ENCODE peak calls at places on chromosome 7, in six cellular contexts. V is transverse colon, E is IMR-90, I is heart right ventricle, T is lung, X is aorta. Z is an unnamed sample.

GRCh38 chr7:116528008-116528789 is 3.4 kb downstream of the CAV1 start:
- DNase-seq in V (peak; percentile 27), E (peak; percentile 97), I (peak; percentile 76), T (peak; percentile 51), X (peak; percentile 74), Z (peak; percentile 36)

GRCh38 chr7:91193141-91193540 is 71.1 kb upstream of the FZD1 start:
- DNase-seq in V (no peak), E (peak; percentile 54), I (no peak), T (no peak), X (no peak), Z (no peak)

GRCh38 chr7:140214075-140214684 is 37.4 kb upstream of the KDM7A start:
- DNase-seq in V (peak; percentile 87), E (peak; percentile 7), I (no peak), T (peak; percentile 50), X (peak; percentile 66), Z (peak; percentile 89)

GRCh38 chr7:45235905-45236304 is 78.3 kb downstream of the RAMP3 start:
- DNase-seq in V (no peak), E (no peak), I (no peak), T (no peak), X (no peak), Z (no peak)

GRCh38 chr7:135911091-135911490 is 66.1 kb downstream of the MTPN start:
- DNase-seq in V (no peak), E (no peak), I (peak; percentile 40), T (no peak), X (no peak), Z (no peak)

GRCh38 chr7:121798076-121798475 is 74.9 kb upstream of the PTPRZ1 start:
- DNase-seq in V (no peak), E (no peak), I (no peak), T (no peak), X (no peak), Z (no peak)

GRCh38 chr7:37320140-37320839 is 128.4 kb downstream of the ELMO1 start:
- DNase-seq in V (no peak), E (no peak), I (no peak), T (no peak), X (no peak), Z (no peak)

GRCh38 chr7:131893627-131894345 is 337.4 kb upstream of the PODXL start:
- DNase-seq in V (no peak), E (no peak), I (no peak), T (no peak), X (no peak), Z (no peak)

GRCh38 chr7:25845341-25845923 is 306.6 kb upstream of the NFE2L3 start:
- DNase-seq in V (no peak), E (no peak), I (no peak), T (no peak), X (no peak), Z (no peak)

GRCh38 chr7:601573-602340 is 82.1 kb upstream of the PDGFA start:
- DNase-seq in V (peak; percentile 61), E (peak; percentile 19), I (peak; percentile 66), T (peak; percentile 46), X (peak; percentile 92), Z (peak; percentile 46)

GRCh38 chr7:125573131-125573530 is 643.5 kb upstream of the POT1 start:
- DNase-seq in V (no peak), E (no peak), I (no peak), T (no peak), X (no peak), Z (no peak)

GRCh38 chr7:80277434-80278427 is 143.1 kb downstream of the GNAI1 start:
- DNase-seq in V (no peak), E (peak; percentile 32), I (peak; percentile 12), T (no peak), X (no peak), Z (no peak)

GRCh38 chr7:95794917-95795515 is 22.7 kb downstream of the DYNC1I1 start:
- DNase-seq in V (no peak), E (peak; percentile 30), I (no peak), T (no peak), X (no peak), Z (no peak)

GRCh38 chr7:36747251-36747968 is 23.1 kb upstream of the AOAH start:
- DNase-seq in V (no peak), E (peak; percentile 4), I (no peak), T (no peak), X (no peak), Z (no peak)

GRCh38 chr7:135929249-135929648 is 47.9 kb downstream of the MTPN start:
- DNase-seq in V (no peak), E (peak; percentile 47), I (no peak), T (no peak), X (no peak), Z (no peak)

GRCh38 chr7:41824284-41824683 is 121.4 kb upstream of the INHBA start:
- DNase-seq in V (no peak), E (peak; percentile 71), I (no peak), T (no peak), X (no peak), Z (no peak)

GRCh38 chr7:134834689-134835462 is 55.4 kb downstream of the CALD1 start:
- DNase-seq in V (no peak), E (peak; percentile 82), I (peak; percentile 37), T (no peak), X (no peak), Z (no peak)

GRCh38 chr7:144812379-144813283 is 23.2 kb downstream of the TPK1 start:
- DNase-seq in V (no peak), E (no peak), I (no peak), T (no peak), X (no peak), Z (no peak)

DNA sequence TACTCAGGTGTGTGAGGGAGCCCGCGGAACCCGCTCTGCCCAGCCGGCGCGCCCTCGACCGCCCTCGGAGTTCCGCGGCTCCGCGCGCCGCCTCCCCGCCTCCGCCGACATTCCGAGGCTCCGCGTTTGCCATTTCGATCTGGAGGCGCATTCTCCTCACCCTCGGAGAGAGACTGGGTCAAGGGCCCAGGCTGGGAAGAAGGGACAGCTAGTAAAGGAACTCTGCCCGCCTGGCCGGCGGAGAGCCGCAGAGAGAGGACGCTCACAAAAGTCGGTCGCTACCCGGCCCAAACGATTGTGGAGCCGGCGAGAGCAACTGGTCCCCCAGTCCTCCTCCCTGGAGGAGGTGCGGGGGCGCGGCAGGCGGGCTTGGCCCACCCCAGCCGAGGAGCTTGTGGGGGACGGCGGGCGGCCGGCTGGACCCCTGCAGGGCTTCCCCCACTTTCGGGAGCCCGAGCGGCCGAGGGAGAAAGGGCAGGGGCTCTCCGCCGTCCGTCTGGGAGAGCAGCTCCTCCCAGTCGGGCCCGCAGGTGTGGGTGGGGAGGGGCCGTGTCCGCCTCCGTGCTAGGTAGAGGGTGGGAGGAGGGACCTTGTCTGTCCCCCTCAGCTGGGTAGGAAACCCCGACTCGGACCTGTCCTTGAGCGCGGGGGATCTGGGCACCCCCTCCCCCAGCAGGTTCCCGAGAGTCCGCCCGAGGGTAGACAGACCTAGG is 74.3 kb upstream of the LEP start:
- DNase-seq in V (no peak), E (no peak), I (no peak), T (no peak), X (no peak), Z (no peak)
- H3K4me3 ChIP-seq in V (peak overlapping the region; percentile 52), E (peak overlapping the region; percentile 34), I (peak overlapping the region; percentile 45), T (no peak overlapping the region), X (peak overlapping the region; percentile 5), Z (peak overlapping the region; percentile 24)

GRCh38 chr7:152922318-152923081 is 162.9 kb downstream of the ACTR3B start:
- DNase-seq in V (no peak), E (no peak), I (no peak), T (no peak), X (no peak), Z (no peak)

GRCh38 chr7:152924826-152925411 is 165.4 kb downstream of the ACTR3B start:
- DNase-seq in V (no peak), E (no peak), I (no peak), T (no peak), X (no peak), Z (no peak)

GRCh38 chr7:152924238-152924637 is 164.7 kb downstream of the ACTR3B start:
- DNase-seq in V (no peak), E (no peak), I (no peak), T (no peak), X (no peak), Z (no peak)

GRCh38 chr7:152923711-152924110 is 164.2 kb downstream of the ACTR3B start:
- DNase-seq in V (no peak), E (no peak), I (no peak), T (no peak), X (no peak), Z (no peak)

DNA sequence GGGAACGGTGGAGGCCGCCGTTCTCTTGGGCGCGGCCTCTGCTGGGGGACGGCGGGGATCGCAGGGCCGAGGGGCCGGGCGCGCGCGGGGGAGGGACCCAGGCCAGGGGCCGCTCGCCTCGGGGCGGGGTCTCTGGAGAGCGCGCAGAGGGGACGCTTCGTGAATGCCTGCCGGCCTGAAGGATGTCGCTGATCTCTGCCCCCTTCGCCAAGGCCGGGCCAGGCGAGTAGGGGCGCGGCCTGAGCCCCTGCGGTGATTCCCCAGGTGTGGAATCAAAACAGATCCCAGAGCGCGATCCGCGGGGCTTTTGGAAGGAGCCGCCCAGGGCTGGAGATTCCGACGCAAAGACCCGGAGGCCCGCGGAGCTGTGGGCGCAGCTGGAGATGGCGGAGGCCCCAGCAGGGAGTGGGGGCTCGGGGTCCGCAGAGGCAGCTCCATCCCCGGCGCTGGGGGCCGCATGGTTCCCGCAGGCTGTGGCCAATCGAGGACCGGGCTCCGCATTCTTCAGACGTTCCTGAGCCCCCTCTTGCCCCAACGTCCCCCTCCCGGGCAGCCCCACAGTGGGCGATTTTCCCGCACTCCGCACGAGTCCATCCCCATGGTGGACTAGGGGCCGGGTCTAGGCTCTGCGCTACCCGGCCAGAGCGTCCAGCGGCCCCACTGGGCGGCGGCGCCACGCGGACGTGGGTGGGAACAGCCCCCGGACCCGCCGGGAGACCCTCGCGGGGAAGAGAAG is 166.0 kb downstream of the ACTR3B start:
- DNase-seq in V (no peak), E (no peak), I (no peak), T (no peak), X (no peak), Z (no peak)
- H3K27ac ChIP-seq in V (no peak overlapping the region), E (no peak overlapping the region), I (no peak overlapping the region), T (no peak overlapping the region), X (no peak overlapping the region), Z (no peak overlapping the region)

DNA sequence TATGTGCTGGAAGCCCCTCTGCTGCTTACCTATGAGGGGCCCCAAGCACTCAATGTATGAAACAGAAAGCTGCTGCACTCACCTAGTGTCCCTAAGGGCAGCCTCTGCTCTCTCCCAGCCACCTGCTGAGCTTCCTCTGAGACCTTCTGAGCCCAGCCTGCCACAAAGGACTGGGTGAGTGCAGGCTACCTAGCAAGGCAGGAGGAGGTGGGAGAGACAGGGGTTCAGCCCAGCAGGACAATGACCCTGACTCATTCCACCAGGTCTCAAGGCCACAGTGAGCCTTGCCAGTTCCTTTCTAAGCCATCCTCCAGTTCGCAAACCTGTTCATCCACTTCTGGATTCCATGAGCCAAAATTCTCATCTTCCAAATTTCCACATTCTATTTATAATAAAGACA is 16.3 kb downstream of the VOPP1 start:
- DNase-seq in V (no peak), E (no peak), I (no peak), T (no peak), X (no peak), Z (peak; percentile 16)
- H3K4me3 ChIP-seq in V (no peak overlapping the region), E (no peak overlapping the region), I (no peak overlapping the region), T (no peak overlapping the region), X (no peak overlapping the region), Z (no peak overlapping the region)

DNA sequence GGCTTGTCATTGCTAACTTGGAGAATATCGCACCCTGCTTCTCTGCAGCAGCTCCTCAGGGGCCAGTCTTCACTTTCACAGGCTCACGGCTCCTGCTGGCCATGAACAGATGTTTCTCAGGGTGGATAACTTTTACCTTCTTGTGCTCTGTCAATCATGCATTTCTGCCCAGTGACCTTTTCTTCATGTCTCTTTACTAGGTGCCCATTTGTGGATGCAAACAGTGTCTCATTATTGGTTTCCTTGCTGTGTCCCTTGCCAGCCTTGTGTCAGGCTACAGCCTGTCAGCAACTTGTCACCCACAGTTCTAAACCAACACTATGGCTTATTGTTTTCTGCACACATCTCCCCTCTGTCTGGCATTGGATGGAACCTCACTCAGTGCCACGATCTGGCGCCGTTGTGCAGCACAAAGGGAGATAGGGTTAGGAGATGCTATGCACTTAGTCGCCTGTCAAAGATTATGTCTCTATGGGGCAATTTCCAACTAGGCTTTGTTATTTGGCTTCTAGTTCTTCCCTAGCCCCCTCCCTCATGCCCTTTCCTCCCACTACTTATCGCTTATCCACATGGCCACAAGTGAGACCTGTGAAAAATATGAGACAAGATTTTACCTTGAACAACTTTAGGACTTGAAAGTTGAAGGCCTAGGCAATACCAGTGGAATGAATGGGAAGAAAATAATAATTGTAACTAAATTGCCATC is 45.7 kb upstream of the NXPH1 start:
- DNase-seq in V (no peak), E (no peak), I (no peak), T (no peak), X (no peak), Z (no peak)
- H3K27ac ChIP-seq in V (no peak overlapping the region), E (no peak overlapping the region), I (no peak overlapping the region), T (no peak overlapping the region), X (no peak overlapping the region), Z (no peak overlapping the region)

Z was measured in colonic mucosa.